ENCODE peak calls at places on chromosome 9, in nine cellular contexts. L is lower lobe of right lung, Y is bronchial epithelial cell, S is sigmoid colon, G is MM.1S, K is progenitor cell of endocrine pancreas, J is GM20000, E is uterus, H is hepatocyte. B is an unnamed sample.

GRCh38 chr9:93684806-93685553 is 108.6 kb downstream of the PHF2 start:
- DNase-seq in L (no peak), Y (peak; percentile 39), S (no peak), G (no peak), K (peak; percentile 9), J (no peak), E (no peak), H (no peak), B (no peak)

GRCh38 chr9:34701769-34702736 is 7.9 kb downstream of the CCL21 start:
- DNase-seq in L (peak; percentile 87), Y (peak; percentile 70), S (peak; percentile 93), G (peak; percentile 73), K (peak; percentile 78), J (peak; percentile 91), E (peak; percentile 90), H (peak; percentile 91), B (peak; percentile 69)

GRCh38 chr9:90870646-90871326 is 69.2 kb downstream of the SYK start:
- DNase-seq in L (no peak), Y (peak; percentile 48), S (no peak), G (peak; percentile 51), K (no peak), J (peak; percentile 51), E (no peak), H (peak; percentile 56), B (peak; percentile 59)

GRCh38 chr9:130215341-130216119 is 43.3 kb downstream of the NCS1 start:
- DNase-seq in L (no peak), Y (no peak), S (peak; percentile 89), G (no peak), K (no peak), J (no peak), E (no peak), H (no peak), B (no peak)

GRCh38 chr9:137369911-137370630 is 52.9 kb downstream of the EXD3 start:
- DNase-seq in L (peak; percentile 38), Y (no peak), S (peak; percentile 52), G (no peak), K (no peak), J (no peak), E (no peak), H (no peak), B (no peak)

GRCh38 chr9:85528142-85528541 is 213.6 kb downstream of the AGTPBP1 start:
- DNase-seq in L (no peak), Y (no peak), S (no peak), G (no peak), K (no peak), J (no peak), E (no peak), H (no peak), B (no peak)

GRCh38 chr9:136621734-136622093 is 41.0 kb upstream of the EGFL7 start:
- DNase-seq in L (no peak), Y (no peak), S (no peak), G (no peak), K (no peak), J (no peak), E (no peak), H (no peak), B (no peak)

GRCh38 chr9:81244631-81245030 is 444.7 kb downstream of the TLE1 start:
- DNase-seq in L (no peak), Y (no peak), S (no peak), G (no peak), K (no peak), J (no peak), E (no peak), H (no peak), B (no peak)

GRCh38 chr9:87750726-87751125 is 24.8 kb downstream of the CTSL start:
- DNase-seq in L (no peak), Y (no peak), S (no peak), G (no peak), K (no peak), J (no peak), E (no peak), H (no peak), B (no peak)

DNA sequence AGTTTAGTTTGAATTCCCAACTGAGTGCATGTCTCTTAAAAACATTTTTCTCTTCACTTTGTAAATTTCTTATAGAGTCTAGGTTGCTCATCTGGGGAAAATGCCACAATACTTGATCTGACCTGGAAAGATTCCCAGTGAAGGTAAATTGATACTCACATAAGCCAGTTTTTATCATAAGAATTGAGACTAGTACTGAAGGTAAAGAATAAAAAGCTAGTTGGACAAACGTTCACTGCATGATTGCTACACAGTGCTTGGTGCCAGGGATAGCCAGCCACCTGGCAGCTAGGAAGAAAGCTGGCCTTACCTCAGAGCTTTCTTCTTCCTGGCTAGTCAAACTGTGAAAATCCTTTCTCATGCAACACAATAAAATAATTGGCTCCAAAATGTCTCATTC is 77.1 kb downstream of the MUSK start:
- DNase-seq in L (no peak), Y (peak; percentile 46), S (no peak), G (no peak), K (no peak), J (no peak), E (no peak), H (no peak), B (peak; percentile 57)
- TF ChIP-seq CTCF in L (no peak), Y (no peak), S (no peak), G (no peak), K (no peak), J (no peak), E (no peak), H (no peak), B (no peak)

GRCh38 chr9:113636165-113636564 is 172.6 kb downstream of the RGS3 start:
- DNase-seq in L (no peak), Y (no peak), S (peak; percentile 58), G (no peak), K (no peak), J (no peak), E (no peak), H (no peak), B (no peak)
- TF ChIP-seq CTCF in L (no peak), Y (no peak), S (no peak), G (no peak), K (no peak), J (no peak), E (no peak), H (no peak), B (no peak)

DNA sequence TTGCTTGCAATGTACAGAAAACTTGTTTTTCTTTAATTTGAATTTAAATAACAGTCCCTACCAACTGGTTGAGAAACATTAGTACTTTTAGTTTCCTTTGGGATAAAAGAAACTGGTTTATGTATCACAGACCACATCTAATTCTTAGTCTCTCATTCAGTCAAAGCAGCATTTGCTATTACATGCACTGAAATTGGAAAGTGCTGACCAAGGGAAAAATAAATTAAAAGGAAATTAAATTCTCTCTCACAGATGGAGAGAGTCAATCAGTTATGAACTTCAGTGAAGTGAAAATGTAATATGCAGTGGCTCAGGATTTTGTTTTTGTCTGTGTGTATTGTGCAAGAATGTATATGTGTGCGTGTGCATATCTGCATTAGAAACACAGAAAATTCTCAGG is 121.7 kb downstream of the TUSC1 start:
- DNase-seq in L (no peak), Y (no peak), S (no peak), G (no peak), K (no peak), J (no peak), E (no peak), H (no peak), B (no peak)
- TF ChIP-seq CTCF in L (no peak), Y (no peak), S (no peak), G (no peak), K (no peak), J (no peak), E (no peak), H (no peak), B (no peak)

DNA sequence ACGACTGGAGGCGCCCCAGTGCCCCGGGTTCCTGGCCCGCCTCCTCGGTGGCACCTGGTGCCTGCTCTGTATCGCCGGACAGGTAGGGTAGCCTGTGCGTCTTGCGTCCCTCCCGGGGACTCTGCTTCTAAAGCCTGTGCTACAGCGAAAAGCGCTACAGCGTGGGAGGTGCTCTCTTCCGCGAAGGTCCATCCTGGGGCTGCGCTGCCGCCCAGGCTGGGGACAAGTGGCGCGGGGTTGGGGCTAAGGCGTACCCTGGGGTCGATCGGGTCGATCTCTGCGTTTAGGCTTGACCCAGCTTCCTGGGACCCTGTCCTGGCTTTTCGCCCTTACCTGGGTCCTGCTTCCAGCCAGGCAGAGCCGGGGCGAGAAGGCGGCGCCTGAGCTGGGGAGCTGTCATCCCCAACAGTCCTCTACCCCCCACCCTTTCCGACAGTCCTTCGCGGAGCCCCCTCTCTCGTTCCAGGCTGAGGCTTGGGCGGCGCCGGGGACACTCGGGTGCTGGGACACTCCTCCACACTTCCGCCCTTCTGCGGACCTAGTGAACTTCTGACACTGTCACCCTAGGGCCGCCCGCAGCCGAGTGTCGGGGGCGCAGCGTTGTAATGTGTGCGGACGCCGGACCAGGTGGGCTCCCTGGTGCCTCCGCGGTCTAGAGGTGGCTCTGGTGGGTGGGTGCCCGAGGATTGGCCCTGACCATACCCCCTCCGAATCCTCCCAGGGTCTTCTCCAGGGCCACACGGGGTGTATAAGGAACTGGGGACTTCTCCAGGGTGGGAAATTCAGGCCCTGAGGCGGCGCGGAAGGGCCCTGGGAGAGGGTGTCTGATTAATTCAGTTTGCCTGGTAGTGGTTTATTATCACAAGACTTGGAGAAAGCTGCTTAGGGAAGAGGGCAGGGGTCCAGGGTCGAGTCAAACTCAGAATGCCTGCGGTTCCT is 328.2 kb downstream of the SH3GL2 start:
- DNase-seq in L (no peak), Y (no peak), S (no peak), G (no peak), K (peak; percentile 13), J (peak; percentile 17), E (peak; percentile 33), H (peak; percentile 21), B (no peak)
- TF ChIP-seq CTCF in L (no peak), Y (no peak), S (no peak), G (no peak), K (no peak), J (no peak), E (no peak), H (no peak), B (no peak)

DNA sequence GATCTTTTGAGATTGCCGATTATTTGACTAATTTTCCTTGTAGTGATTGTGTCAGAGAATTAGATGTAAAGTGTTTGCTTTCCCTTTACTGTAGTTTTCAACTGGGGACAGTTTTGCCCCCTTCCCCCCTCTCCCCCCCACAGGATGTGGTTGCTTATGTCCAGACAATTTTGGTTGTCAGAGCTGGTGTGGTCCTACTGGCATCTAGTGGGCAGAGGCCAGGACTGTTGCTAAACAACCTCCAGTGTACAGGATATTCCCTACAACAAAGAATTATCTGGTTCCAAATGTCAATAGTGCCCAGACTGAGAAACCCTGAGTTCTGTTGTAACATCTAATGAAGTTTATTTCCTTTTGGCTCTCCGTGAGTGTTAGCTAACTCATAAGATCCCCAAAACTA is 20.0 kb downstream of the TMEFF1 start:
- DNase-seq in L (no peak), Y (no peak), S (no peak), G (peak; percentile 30), K (no peak), J (no peak), E (no peak), H (no peak), B (peak; percentile 5)
- TF ChIP-seq CTCF in L (no peak), Y (no peak), S (no peak), G (peak; percentile 36), K (no peak), J (no peak), E (no peak), H (no peak), B (no peak)